ENCODE peak calls at places on chromosome 1, in six cellular contexts. One of them, this sample, is unnamed.

GRCh38 chr1:154956557-154956956 is 658 bp upstream of the PBXIP1 start:
- DNase-seq in MG63: no peak
- DNase-seq in cardiac fibroblast: no peak
- DNase-seq in adrenal gland: peak
- DNase-seq in SJSA1: no peak
- DNase-seq in thoracic aorta: no peak
- DNase-seq in this sample: peak

GRCh38 chr1:49187054-49187453 is 410.4 kb upstream of the BEND5 start:
- DNase-seq in MG63: no peak
- DNase-seq in cardiac fibroblast: no peak
- DNase-seq in adrenal gland: no peak
- DNase-seq in SJSA1: no peak
- DNase-seq in thoracic aorta: no peak
- DNase-seq in this sample: no peak

GRCh38 chr1:191240925-191241324 is 763.3 kb upstream of the BRINP3 start:
- DNase-seq in MG63: no peak
- DNase-seq in cardiac fibroblast: no peak
- DNase-seq in adrenal gland: no peak
- DNase-seq in SJSA1: no peak
- DNase-seq in thoracic aorta: no peak
- DNase-seq in this sample: no peak

GRCh38 chr1:234912541-234913312 is 215.9 kb downstream of the TOMM20 start:
- DNase-seq in MG63: no peak
- DNase-seq in cardiac fibroblast: peak
- DNase-seq in adrenal gland: no peak
- DNase-seq in SJSA1: no peak
- DNase-seq in thoracic aorta: no peak
- DNase-seq in this sample: no peak

GRCh38 chr1:156113263-156114004 is 1.1 kb upstream of the LMNA start:
- DNase-seq in MG63: peak
- DNase-seq in cardiac fibroblast: no peak
- DNase-seq in adrenal gland: no peak
- DNase-seq in SJSA1: peak
- DNase-seq in thoracic aorta: no peak
- DNase-seq in this sample: peak

GRCh38 chr1:225691377-225691776 is 38.5 kb upstream of the ENAH start:
- DNase-seq in MG63: no peak
- DNase-seq in cardiac fibroblast: peak
- DNase-seq in adrenal gland: no peak
- DNase-seq in SJSA1: peak
- DNase-seq in thoracic aorta: no peak
- DNase-seq in this sample: peak

GRCh38 chr1:15341634-15342375 is 67.9 kb upstream of the EFHD2 start:
- DNase-seq in MG63: peak
- DNase-seq in cardiac fibroblast: peak
- DNase-seq in adrenal gland: no peak
- DNase-seq in SJSA1: peak
- DNase-seq in thoracic aorta: no peak
- DNase-seq in this sample: peak

GRCh38 chr1:14626869-14627607 is 28.6 kb downstream of the KAZN start:
- DNase-seq in MG63: peak
- DNase-seq in cardiac fibroblast: no peak
- DNase-seq in adrenal gland: no peak
- DNase-seq in SJSA1: no peak
- DNase-seq in thoracic aorta: no peak
- DNase-seq in this sample: peak

GRCh38 chr1:31348449-31348848 is 24.4 kb downstream of the FABP3 start:
- DNase-seq in MG63: no peak
- DNase-seq in cardiac fibroblast: no peak
- DNase-seq in adrenal gland: no peak
- DNase-seq in SJSA1: no peak
- DNase-seq in thoracic aorta: no peak
- DNase-seq in this sample: no peak

GRCh38 chr1:211698161-211699026 is 23.0 kb upstream of the NEK2 start:
- DNase-seq in MG63: peak
- DNase-seq in cardiac fibroblast: peak
- DNase-seq in adrenal gland: peak
- DNase-seq in SJSA1: peak
- DNase-seq in thoracic aorta: peak
- DNase-seq in this sample: peak
- H3K4me3 ChIP-seq in MG63: no peak
- H3K4me3 ChIP-seq in cardiac fibroblast: no peak
- H3K4me3 ChIP-seq in adrenal gland: no peak
- H3K4me3 ChIP-seq in SJSA1: no peak
- H3K4me3 ChIP-seq in thoracic aorta: peak
- H3K4me3 ChIP-seq in this sample: peak

DNA sequence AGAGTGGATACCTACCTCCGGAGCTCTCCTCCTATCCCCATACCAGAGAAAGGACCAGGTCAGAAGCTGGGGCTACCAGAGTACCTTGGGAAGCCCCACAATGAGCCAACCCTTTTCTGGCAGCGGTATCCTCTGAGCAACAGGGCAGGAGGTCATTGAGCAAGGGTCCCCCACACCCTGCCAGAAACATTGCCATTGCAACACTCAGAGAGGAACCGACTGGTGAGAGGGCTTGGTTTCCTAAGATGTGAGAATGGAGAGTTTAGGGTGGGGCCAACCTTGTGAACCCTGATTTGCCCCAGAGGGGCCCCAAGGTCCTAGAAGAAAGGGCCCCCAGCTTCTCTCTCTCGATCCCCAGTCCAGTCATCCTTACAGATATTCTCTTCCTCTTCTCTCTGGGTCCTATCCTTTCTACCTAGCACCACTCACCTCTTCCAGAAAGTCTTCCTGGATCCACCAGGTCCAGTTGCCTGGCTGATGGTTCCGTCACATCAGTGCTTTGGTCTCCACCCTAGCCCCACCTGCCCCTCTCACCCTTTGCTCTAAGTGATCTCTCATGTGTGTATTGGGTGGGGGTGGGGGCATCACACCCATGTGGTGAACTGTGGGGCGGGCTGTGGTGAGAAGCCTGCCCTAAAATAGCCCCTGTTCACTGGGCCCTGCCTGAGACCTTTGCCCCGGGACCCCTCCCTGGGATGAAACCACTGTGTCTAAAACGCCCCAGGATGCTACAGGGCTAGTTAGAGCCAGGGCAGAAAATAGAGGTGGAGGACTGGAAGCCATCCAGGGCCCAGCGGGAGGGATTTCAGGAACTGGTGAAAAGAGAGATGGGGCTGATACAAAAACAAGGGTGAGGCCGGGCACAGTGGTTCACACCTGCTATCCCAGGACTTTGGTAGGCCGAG is 8.7 kb downstream of the FGR start:
- DNase-seq in MG63: no peak
- DNase-seq in cardiac fibroblast: no peak
- DNase-seq in adrenal gland: no peak
- DNase-seq in SJSA1: no peak
- DNase-seq in thoracic aorta: no peak
- DNase-seq in this sample: no peak
- H3K4me3 ChIP-seq in MG63: no peak
- H3K4me3 ChIP-seq in cardiac fibroblast: no peak
- H3K4me3 ChIP-seq in adrenal gland: no peak
- H3K4me3 ChIP-seq in SJSA1: no peak
- H3K4me3 ChIP-seq in thoracic aorta: no peak
- H3K4me3 ChIP-seq in this sample: no peak

DNA sequence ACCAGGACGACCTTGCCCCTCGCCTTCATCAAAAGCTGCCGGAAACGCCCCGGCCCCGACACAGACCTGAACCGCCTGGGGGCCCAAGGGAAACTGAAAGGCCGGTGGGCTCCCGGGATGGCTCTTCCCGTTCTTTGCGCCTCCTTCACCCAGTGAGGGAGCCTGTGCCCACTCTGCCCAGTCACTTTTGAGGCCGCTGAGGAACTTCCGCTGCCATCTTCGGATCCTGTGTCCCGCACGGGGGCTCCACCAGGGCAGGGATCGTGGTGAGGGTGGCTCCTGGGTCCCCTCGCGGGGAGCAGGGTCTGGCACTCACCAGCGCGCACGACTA is 104.0 kb downstream of the PPIAL4G start:
- DNase-seq in MG63: no peak
- DNase-seq in cardiac fibroblast: no peak
- DNase-seq in adrenal gland: no peak
- DNase-seq in SJSA1: no peak
- DNase-seq in thoracic aorta: no peak
- DNase-seq in this sample: no peak
- H3K4me3 ChIP-seq in MG63: no peak
- H3K4me3 ChIP-seq in cardiac fibroblast: no peak
- H3K4me3 ChIP-seq in adrenal gland: no peak
- H3K4me3 ChIP-seq in SJSA1: no peak
- H3K4me3 ChIP-seq in thoracic aorta: peak
- H3K4me3 ChIP-seq in this sample: no peak

GRCh38 chr1:229691362-229691761 is 65.3 kb downstream of the URB2 start:
- DNase-seq in MG63: no peak
- DNase-seq in cardiac fibroblast: no peak
- DNase-seq in adrenal gland: no peak
- DNase-seq in SJSA1: no peak
- DNase-seq in thoracic aorta: no peak
- DNase-seq in this sample: no peak

GRCh38 chr1:229690662-229691061 is 64.6 kb downstream of the URB2 start:
- DNase-seq in MG63: no peak
- DNase-seq in cardiac fibroblast: no peak
- DNase-seq in adrenal gland: no peak
- DNase-seq in SJSA1: no peak
- DNase-seq in thoracic aorta: no peak
- DNase-seq in this sample: no peak

GRCh38 chr1:229694053-229694693 is 68.1 kb downstream of the URB2 start:
- DNase-seq in MG63: peak
- DNase-seq in cardiac fibroblast: peak
- DNase-seq in adrenal gland: peak
- DNase-seq in SJSA1: no peak
- DNase-seq in thoracic aorta: peak
- DNase-seq in this sample: peak

GRCh38 chr1:229689915-229690314 is 63.9 kb downstream of the URB2 start:
- DNase-seq in MG63: no peak
- DNase-seq in cardiac fibroblast: no peak
- DNase-seq in adrenal gland: no peak
- DNase-seq in SJSA1: no peak
- DNase-seq in thoracic aorta: no peak
- DNase-seq in this sample: no peak

DNA sequence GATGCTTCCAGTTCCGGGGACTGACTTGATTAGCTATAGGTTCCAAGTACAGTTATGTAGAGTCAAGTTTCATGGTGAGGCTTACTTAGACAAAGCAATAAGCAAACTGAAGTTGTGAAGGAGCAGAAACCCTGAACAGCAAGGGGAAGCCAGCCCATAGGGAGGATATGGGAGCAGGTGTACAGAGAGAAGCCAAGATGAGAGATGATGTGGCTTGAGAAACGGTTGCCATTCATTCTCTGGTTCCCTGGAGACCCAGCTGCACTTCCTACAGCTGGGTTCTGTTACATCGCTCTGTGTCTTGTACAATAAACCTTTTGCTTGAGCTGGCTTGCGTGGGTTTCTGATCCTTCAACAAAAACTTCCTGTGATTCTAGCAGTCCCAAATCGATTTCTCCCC is 67.1 kb downstream of the URB2 start:
- DNase-seq in MG63: no peak
- DNase-seq in cardiac fibroblast: peak
- DNase-seq in adrenal gland: no peak
- DNase-seq in SJSA1: no peak
- DNase-seq in thoracic aorta: no peak
- DNase-seq in this sample: no peak
- H3K4me3 ChIP-seq in MG63: no peak
- H3K4me3 ChIP-seq in cardiac fibroblast: no peak
- H3K4me3 ChIP-seq in adrenal gland: no peak
- H3K4me3 ChIP-seq in SJSA1: no peak
- H3K4me3 ChIP-seq in thoracic aorta: no peak
- H3K4me3 ChIP-seq in this sample: no peak

GRCh38 chr1:6247651-6248050 is 3.7 kb downstream of the HES3 start:
- DNase-seq in MG63: no peak
- DNase-seq in cardiac fibroblast: no peak
- DNase-seq in adrenal gland: no peak
- DNase-seq in SJSA1: no peak
- DNase-seq in thoracic aorta: no peak
- DNase-seq in this sample: no peak

GRCh38 chr1:6246497-6247295 is 2.7 kb downstream of the HES3 start:
- DNase-seq in MG63: peak
- DNase-seq in cardiac fibroblast: peak
- DNase-seq in adrenal gland: peak
- DNase-seq in SJSA1: peak
- DNase-seq in thoracic aorta: no peak
- DNase-seq in this sample: peak

GRCh38 chr1:6244401-6245054 is 549 bp downstream of the HES3 start:
- DNase-seq in MG63: no peak
- DNase-seq in cardiac fibroblast: no peak
- DNase-seq in adrenal gland: no peak
- DNase-seq in SJSA1: no peak
- DNase-seq in thoracic aorta: no peak
- DNase-seq in this sample: no peak

GRCh38 chr1:6245086-6245868 is 1.3 kb downstream of the HES3 start:
- DNase-seq in MG63: peak
- DNase-seq in cardiac fibroblast: peak
- DNase-seq in adrenal gland: peak
- DNase-seq in SJSA1: peak
- DNase-seq in thoracic aorta: no peak
- DNase-seq in this sample: peak

GRCh38 chr1:6245869-6246496 is 2.0 kb downstream of the HES3 start:
- DNase-seq in MG63: no peak
- DNase-seq in cardiac fibroblast: no peak
- DNase-seq in adrenal gland: no peak
- DNase-seq in SJSA1: no peak
- DNase-seq in thoracic aorta: no peak
- DNase-seq in this sample: no peak
- H3K4me3 ChIP-seq in MG63: peak
- H3K4me3 ChIP-seq in cardiac fibroblast: no peak
- H3K4me3 ChIP-seq in adrenal gland: no peak
- H3K4me3 ChIP-seq in SJSA1: no peak
- H3K4me3 ChIP-seq in thoracic aorta: no peak
- H3K4me3 ChIP-seq in this sample: no peak

GRCh38 chr1:164561461-164561860 is 2.5 kb downstream of the PBX1 start:
- DNase-seq in MG63: no peak
- DNase-seq in cardiac fibroblast: peak
- DNase-seq in adrenal gland: no peak
- DNase-seq in SJSA1: peak
- DNase-seq in thoracic aorta: no peak
- DNase-seq in this sample: peak
- H3K4me3 ChIP-seq in MG63: no peak
- H3K4me3 ChIP-seq in cardiac fibroblast: peak
- H3K4me3 ChIP-seq in adrenal gland: no peak
- H3K4me3 ChIP-seq in SJSA1: peak
- H3K4me3 ChIP-seq in thoracic aorta: peak
- H3K4me3 ChIP-seq in this sample: peak

GRCh38 chr1:40381268-40382109 is 8.0 kb downstream of the SMAP2 start:
- DNase-seq in MG63: no peak
- DNase-seq in cardiac fibroblast: no peak
- DNase-seq in adrenal gland: no peak
- DNase-seq in SJSA1: no peak
- DNase-seq in thoracic aorta: no peak
- DNase-seq in this sample: no peak
- H3K4me3 ChIP-seq in MG63: no peak
- H3K4me3 ChIP-seq in cardiac fibroblast: no peak
- H3K4me3 ChIP-seq in adrenal gland: no peak
- H3K4me3 ChIP-seq in SJSA1: no peak
- H3K4me3 ChIP-seq in thoracic aorta: peak
- H3K4me3 ChIP-seq in this sample: no peak